ENCODE peak calls at places on chromosomes 6 and 20, in nine cellular contexts. One of them, this sample, is unnamed.
A peak's percentile ranks its signal among the peaks of the same experiment; 100 is the strongest.

GRCh38 chr6:161236091-161236633 is 37.7 kb downstream of the AGPAT4 start:
- DNase-seq in HepG2: no peak
- DNase-seq in iPS DF 6.9: no peak
- DNase-seq in body of pancreas: no peak
- DNase-seq in heart right ventricle: no peak
- DNase-seq in prostate gland: no peak
- DNase-seq in esophagus squamous epithelium: no peak
- DNase-seq in tibial artery: no peak
- DNase-seq in right atrium auricular region: no peak
- DNase-seq in this sample: no peak

GRCh38 chr6:149061933-149062332 is 255.6 kb upstream of the TAB2 start:
- DNase-seq in heart right ventricle: no peak
- DNase-seq in iPS DF 6.9: no peak
- DNase-seq in prostate gland: no peak
- DNase-seq in esophagus squamous epithelium: no peak
- DNase-seq in right atrium auricular region: no peak
- DNase-seq in body of pancreas: no peak
- DNase-seq in tibial artery: no peak
- DNase-seq in HepG2: no peak
- DNase-seq in this sample: no peak

GRCh38 chr6:169921227-169921626 is 169.8 kb downstream of the ERMARD start:
- DNase-seq in right atrium auricular region: no peak
- DNase-seq in body of pancreas: no peak
- DNase-seq in esophagus squamous epithelium: no peak
- DNase-seq in tibial artery: no peak
- DNase-seq in heart right ventricle: no peak
- DNase-seq in iPS DF 6.9: no peak
- DNase-seq in prostate gland: no peak
- DNase-seq in HepG2: no peak
- DNase-seq in this sample: no peak

GRCh38 chr6:166625356-166625755 is 1.7 kb downstream of the RPS6KA2 start:
- DNase-seq in HepG2: no peak
- DNase-seq in body of pancreas: no peak
- DNase-seq in iPS DF 6.9: no peak
- DNase-seq in right atrium auricular region: no peak
- DNase-seq in heart right ventricle: no peak
- DNase-seq in esophagus squamous epithelium: no peak
- DNase-seq in prostate gland: no peak
- DNase-seq in tibial artery: no peak
- DNase-seq in this sample: no peak

GRCh38 chr20:63562461-63563185 is 8.7 kb downstream of the FNDC11 start:
- DNase-seq in esophagus squamous epithelium: no peak
- DNase-seq in HepG2: no peak
- DNase-seq in iPS DF 6.9: no peak
- DNase-seq in right atrium auricular region: no peak
- DNase-seq in body of pancreas: no peak
- DNase-seq in tibial artery: no peak
- DNase-seq in heart right ventricle: no peak
- DNase-seq in prostate gland: no peak
- DNase-seq in this sample: no peak

GRCh38 chr6:140744648-140745320 is 1370.3 kb upstream of the CITED2 start:
- DNase-seq in prostate gland: no peak
- DNase-seq in esophagus squamous epithelium: no peak
- DNase-seq in body of pancreas: peak; percentile 21
- DNase-seq in tibial artery: no peak
- DNase-seq in right atrium auricular region: no peak
- DNase-seq in HepG2: no peak
- DNase-seq in iPS DF 6.9: no peak
- DNase-seq in heart right ventricle: no peak
- DNase-seq in this sample: no peak

GRCh38 chr20:60132827-60133549 is 174.8 kb downstream of the CDH26 start:
- DNase-seq in right atrium auricular region: no peak
- DNase-seq in iPS DF 6.9: no peak
- DNase-seq in prostate gland: no peak
- DNase-seq in HepG2: no peak
- DNase-seq in body of pancreas: no peak
- DNase-seq in heart right ventricle: no peak
- DNase-seq in esophagus squamous epithelium: no peak
- DNase-seq in tibial artery: no peak
- DNase-seq in this sample: no peak

GRCh38 chr6:26493258-26493657 is 6.8 kb upstream of the BTN1A1 start:
- DNase-seq in body of pancreas: no peak
- DNase-seq in tibial artery: no peak
- DNase-seq in prostate gland: no peak
- DNase-seq in HepG2: peak; percentile 52
- DNase-seq in heart right ventricle: no peak
- DNase-seq in esophagus squamous epithelium: no peak
- DNase-seq in iPS DF 6.9: no peak
- DNase-seq in right atrium auricular region: no peak
- DNase-seq in this sample: no peak

GRCh38 chr20:32485770-32486248 is 99.3 kb downstream of the NOL4L start:
- DNase-seq in iPS DF 6.9: no peak
- DNase-seq in tibial artery: no peak
- DNase-seq in right atrium auricular region: no peak
- DNase-seq in HepG2: peak; percentile 63
- DNase-seq in heart right ventricle: no peak
- DNase-seq in esophagus squamous epithelium: no peak
- DNase-seq in body of pancreas: peak; percentile 4
- DNase-seq in prostate gland: no peak
- DNase-seq in this sample: no peak

GRCh38 chr6:39240155-39240757 is 11.0 kb upstream of the KCNK5 start:
- DNase-seq in HepG2: no peak
- DNase-seq in prostate gland: peak; percentile 58
- DNase-seq in esophagus squamous epithelium: no peak
- DNase-seq in body of pancreas: no peak
- DNase-seq in tibial artery: no peak
- DNase-seq in heart right ventricle: no peak
- DNase-seq in iPS DF 6.9: no peak
- DNase-seq in right atrium auricular region: no peak
- DNase-seq in this sample: no peak

DNA sequence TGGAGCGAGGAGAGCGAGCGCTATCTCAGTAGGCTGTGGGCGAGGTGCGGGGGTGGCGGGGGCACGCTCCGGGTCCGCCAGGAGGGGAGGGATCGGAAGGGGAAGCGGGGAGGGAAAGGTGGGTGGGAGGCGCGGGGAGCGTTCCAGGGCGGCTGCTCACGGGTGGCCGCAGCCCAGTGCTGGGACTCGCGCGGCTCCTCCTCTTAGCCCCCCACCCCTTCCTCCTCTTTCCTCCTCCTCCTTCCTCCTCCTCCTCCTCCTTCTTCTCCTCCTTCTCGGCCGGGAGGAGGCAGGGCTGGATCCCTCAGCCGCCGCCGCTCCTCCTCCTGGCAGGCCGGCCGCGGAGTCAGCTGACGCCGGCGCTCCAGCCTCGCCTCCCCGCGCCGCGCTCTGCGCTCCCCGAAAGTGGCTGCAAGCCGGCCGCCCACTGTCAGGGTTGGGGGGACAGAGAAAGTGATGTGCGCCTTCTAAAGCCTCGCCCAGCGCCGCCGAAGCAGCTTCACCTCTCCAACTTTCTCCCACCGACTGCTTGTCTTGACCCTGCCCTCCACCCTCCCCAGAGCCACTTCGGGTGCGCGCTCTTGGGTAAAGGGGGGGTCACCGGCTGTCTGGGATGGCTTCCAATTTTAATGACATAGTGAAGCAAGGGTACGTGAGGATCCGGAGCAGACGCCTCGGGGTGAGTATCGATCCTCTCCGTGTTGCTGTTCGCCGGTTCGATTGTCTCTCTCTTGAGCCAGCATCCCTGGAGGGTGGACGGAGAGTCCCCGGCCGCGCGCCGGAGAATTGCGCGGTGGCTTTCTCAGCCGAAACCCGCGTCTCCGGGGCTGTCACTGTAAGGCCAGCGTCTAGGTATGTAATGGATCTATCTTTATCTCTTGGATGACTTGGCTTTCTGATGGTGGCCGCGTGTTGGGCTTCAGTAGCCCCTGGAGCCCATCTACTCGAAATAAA is at the start of gene DOK5:
- DNase-seq in tibial artery: no peak
- DNase-seq in right atrium auricular region: peak; percentile 62
- DNase-seq in body of pancreas: no peak
- DNase-seq in heart right ventricle: peak; percentile 52
- DNase-seq in prostate gland: no peak
- DNase-seq in iPS DF 6.9: no peak
- DNase-seq in HepG2: no peak
- DNase-seq in esophagus squamous epithelium: no peak
- DNase-seq in this sample: no peak
- H3K4me3 ChIP-seq in tibial artery: peak within 1 kb of the TSS; percentile 61
- H3K4me3 ChIP-seq in right atrium auricular region: peak within 1 kb of the TSS; percentile 69
- H3K4me3 ChIP-seq in body of pancreas: peak within 1 kb of the TSS; percentile 18
- H3K4me3 ChIP-seq in heart right ventricle: peak within 1 kb of the TSS; percentile 77
- H3K4me3 ChIP-seq in prostate gland: peak within 1 kb of the TSS; percentile 20
- H3K4me3 ChIP-seq in iPS DF 6.9: peak within 1 kb of the TSS; percentile 80
- H3K4me3 ChIP-seq in HepG2: no peak within 1 kb of the TSS
- H3K4me3 ChIP-seq in esophagus squamous epithelium: peak within 1 kb of the TSS; percentile 51
- H3K4me3 ChIP-seq in this sample: peak within 1 kb of the TSS; percentile 45

GRCh38 chr6:44123544-44123943 is 3.7 kb downstream of the MRPL14 start:
- DNase-seq in body of pancreas: no peak
- DNase-seq in prostate gland: no peak
- DNase-seq in HepG2: no peak
- DNase-seq in tibial artery: no peak
- DNase-seq in heart right ventricle: no peak
- DNase-seq in esophagus squamous epithelium: no peak
- DNase-seq in right atrium auricular region: no peak
- DNase-seq in iPS DF 6.9: no peak
- DNase-seq in this sample: no peak

GRCh38 chr6:44129841-44130322 is 2.5 kb downstream of the TMEM63B start:
- DNase-seq in iPS DF 6.9: no peak
- DNase-seq in heart right ventricle: no peak
- DNase-seq in esophagus squamous epithelium: no peak
- DNase-seq in prostate gland: no peak
- DNase-seq in right atrium auricular region: no peak
- DNase-seq in body of pancreas: no peak
- DNase-seq in HepG2: peak; percentile 47
- DNase-seq in tibial artery: no peak
- DNase-seq in this sample: no peak

GRCh38 chr6:44126320-44127149 is 717 bp downstream of the MRPL14 start:
- DNase-seq in tibial artery: peak; percentile 74
- DNase-seq in esophagus squamous epithelium: no peak
- DNase-seq in iPS DF 6.9: no peak
- DNase-seq in HepG2: peak; percentile 50
- DNase-seq in heart right ventricle: peak; percentile 50
- DNase-seq in right atrium auricular region: peak; percentile 66
- DNase-seq in prostate gland: peak; percentile 40
- DNase-seq in body of pancreas: peak; percentile 48
- DNase-seq in this sample: no peak

GRCh38 chr6:44128020-44128917 is 915 bp downstream of the TMEM63B start:
- DNase-seq in body of pancreas: peak; percentile 56
- DNase-seq in esophagus squamous epithelium: no peak
- DNase-seq in tibial artery: peak; percentile 79
- DNase-seq in iPS DF 6.9: no peak
- DNase-seq in prostate gland: peak; percentile 23
- DNase-seq in heart right ventricle: peak; percentile 51
- DNase-seq in HepG2: peak; percentile 35
- DNase-seq in right atrium auricular region: peak; percentile 66
- DNase-seq in this sample: no peak

DNA sequence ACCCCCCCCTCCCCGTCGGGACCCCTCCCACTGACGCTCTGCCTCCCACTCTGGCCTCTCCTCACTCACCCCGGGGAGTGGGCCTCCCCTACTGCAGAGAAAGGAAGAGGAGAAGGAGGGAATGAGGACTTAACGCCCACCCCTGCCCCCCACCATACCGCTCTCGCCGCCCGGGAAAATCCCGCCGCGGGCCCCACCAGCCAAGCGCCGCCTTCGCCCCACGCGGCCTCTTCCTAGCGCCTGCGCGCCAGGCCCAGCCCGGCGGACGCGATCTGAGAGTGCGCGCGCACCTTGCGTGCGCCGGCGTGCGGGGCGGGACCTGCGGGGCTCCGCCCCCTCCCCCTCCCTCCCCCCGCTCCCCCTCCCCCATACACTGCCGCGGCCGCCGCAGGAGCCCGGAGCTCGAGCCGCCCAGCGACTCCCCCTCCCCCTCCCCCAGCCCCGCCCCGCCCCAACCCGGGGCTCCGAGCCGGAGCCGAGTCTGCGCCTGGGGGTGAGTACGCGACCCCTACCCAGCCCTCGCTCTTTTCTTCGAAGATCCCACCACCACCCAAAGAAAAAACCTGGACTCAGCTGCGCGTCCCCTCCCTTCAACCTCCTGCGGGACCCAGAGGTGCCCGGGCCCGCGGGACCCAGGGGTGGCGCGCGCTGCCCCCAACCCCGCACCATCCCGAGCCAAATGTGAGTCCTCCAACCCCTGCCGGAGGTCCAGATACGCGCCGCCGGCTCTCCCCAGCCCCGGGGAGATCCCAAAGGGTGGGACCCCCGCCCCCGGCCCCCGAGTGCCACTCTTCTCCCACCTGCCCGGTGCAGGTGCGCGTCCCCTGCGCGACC is at the start of the genes MRPL14 and TMEM63B:
- DNase-seq in heart right ventricle: peak; percentile 93
- DNase-seq in tibial artery: peak; percentile 93
- DNase-seq in iPS DF 6.9: peak; percentile 66
- DNase-seq in HepG2: peak; percentile 76
- DNase-seq in body of pancreas: peak; percentile 91
- DNase-seq in esophagus squamous epithelium: peak; percentile 43
- DNase-seq in prostate gland: peak; percentile 85
- DNase-seq in right atrium auricular region: peak; percentile 81
- DNase-seq in this sample: no peak
- H3K4me1 ChIP-seq in heart right ventricle: peaks cover 47% of the 10 kb centered on the region
- H3K4me1 ChIP-seq in tibial artery: peaks cover 13% of the 10 kb centered on the region
- H3K4me1 ChIP-seq in iPS DF 6.9: peaks cover 5% of the 10 kb centered on the region
- H3K4me1 ChIP-seq in HepG2: peaks cover 79% of the 10 kb centered on the region
- H3K4me1 ChIP-seq in body of pancreas: peaks cover 58% of the 10 kb centered on the region
- H3K4me1 ChIP-seq in esophagus squamous epithelium: peaks cover 37% of the 10 kb centered on the region
- H3K4me1 ChIP-seq in prostate gland: peaks cover 25% of the 10 kb centered on the region
- H3K4me1 ChIP-seq in right atrium auricular region: no peaks in the 10 kb centered on the region
- H3K4me1 ChIP-seq in this sample: peaks cover 73% of the 10 kb centered on the region

GRCh38 chr6:89562114-89562815 is 76.3 kb downstream of the LYRM2 start:
- DNase-seq in iPS DF 6.9: no peak
- DNase-seq in prostate gland: no peak
- DNase-seq in heart right ventricle: no peak
- DNase-seq in right atrium auricular region: no peak
- DNase-seq in HepG2: no peak
- DNase-seq in tibial artery: no peak
- DNase-seq in esophagus squamous epithelium: no peak
- DNase-seq in body of pancreas: no peak
- DNase-seq in this sample: no peak
- H3K4me3 ChIP-seq in iPS DF 6.9: no peak overlapping the region
- H3K4me3 ChIP-seq in prostate gland: no peak overlapping the region
- H3K4me3 ChIP-seq in heart right ventricle: peak overlapping the region; percentile 27
- H3K4me3 ChIP-seq in right atrium auricular region: peak overlapping the region; percentile 23
- H3K4me3 ChIP-seq in HepG2: no peak overlapping the region
- H3K4me3 ChIP-seq in tibial artery: peak overlapping the region; percentile 47
- H3K4me3 ChIP-seq in esophagus squamous epithelium: peak overlapping the region; percentile 9
- H3K4me3 ChIP-seq in body of pancreas: no peak overlapping the region
- H3K4me3 ChIP-seq in this sample: peak overlapping the region; percentile 15

GRCh38 chr6:90000864-90001731 is 106.8 kb downstream of the GJA10 start:
- DNase-seq in tibial artery: no peak
- DNase-seq in HepG2: no peak
- DNase-seq in body of pancreas: no peak
- DNase-seq in iPS DF 6.9: no peak
- DNase-seq in esophagus squamous epithelium: no peak
- DNase-seq in right atrium auricular region: no peak
- DNase-seq in prostate gland: no peak
- DNase-seq in heart right ventricle: no peak
- DNase-seq in this sample: no peak
- H3K4me1 ChIP-seq in tibial artery: peaks cover 12% of the 10 kb centered on the region
- H3K4me1 ChIP-seq in HepG2: no peaks in the 10 kb centered on the region
- H3K4me1 ChIP-seq in body of pancreas: peaks cover 14% of the 10 kb centered on the region
- H3K4me1 ChIP-seq in iPS DF 6.9: no peaks in the 10 kb centered on the region
- H3K4me1 ChIP-seq in esophagus squamous epithelium: peaks cover 4% of the 10 kb centered on the region
- H3K4me1 ChIP-seq in right atrium auricular region: no peaks in the 10 kb centered on the region
- H3K4me1 ChIP-seq in prostate gland: no peaks in the 10 kb centered on the region
- H3K4me1 ChIP-seq in heart right ventricle: peaks cover 27% of the 10 kb centered on the region
- H3K4me1 ChIP-seq in this sample: peaks cover 18% of the 10 kb centered on the region

GRCh38 chr6:27593861-27594260 is 121.0 kb upstream of the ZNF184 start:
- DNase-seq in prostate gland: no peak
- DNase-seq in heart right ventricle: no peak
- DNase-seq in right atrium auricular region: no peak
- DNase-seq in body of pancreas: no peak
- DNase-seq in esophagus squamous epithelium: no peak
- DNase-seq in tibial artery: no peak
- DNase-seq in HepG2: no peak
- DNase-seq in iPS DF 6.9: no peak
- DNase-seq in this sample: no peak
- H3K4me3 ChIP-seq in prostate gland: no peak overlapping the region
- H3K4me3 ChIP-seq in heart right ventricle: no peak overlapping the region
- H3K4me3 ChIP-seq in right atrium auricular region: no peak overlapping the region
- H3K4me3 ChIP-seq in body of pancreas: no peak overlapping the region
- H3K4me3 ChIP-seq in esophagus squamous epithelium: no peak overlapping the region
- H3K4me3 ChIP-seq in tibial artery: no peak overlapping the region
- H3K4me3 ChIP-seq in HepG2: peak overlapping the region; percentile 58
- H3K4me3 ChIP-seq in iPS DF 6.9: peak overlapping the region; percentile 76
- H3K4me3 ChIP-seq in this sample: no peak overlapping the region

This sample was measured in vagina.